ENCODE peak calls at places on chromosomes 3 and 15, in eight cellular contexts. D is osteoblast; S is epithelial cell of esophagus; X is coronary artery; F is CD4-positive, alpha-beta memory T cell; R is retinal pigment epithelial cell; V is stomach; N is brain microvascular endothelial cell. G is an unnamed sample.

GRCh38 chr3:101303089-101303731 is 17.2 kb downstream of the IMPG2 start:
- DNase-seq in V (no peak), D (no peak), S (peak; percentile 84), F (no peak), X (no peak), N (no peak), R (no peak), G (peak; percentile 9)

GRCh38 chr3:195921334-195921771 is 13.0 kb upstream of the TNK2 start:
- DNase-seq in R (no peak), D (no peak), N (no peak), V (no peak), F (no peak), X (no peak), S (peak; percentile 54), G (no peak)

GRCh38 chr15:74869726-74870407 is 3.3 kb downstream of the SCAMP2 start:
- DNase-seq in F (no peak), N (no peak), R (no peak), X (peak; percentile 81), S (no peak), V (peak; percentile 62), D (no peak), G (peak; percentile 89)

GRCh38 chr3:158160958-158161357 is 51.1 kb downstream of the RSRC1 start:
- DNase-seq in F (no peak), V (no peak), S (peak; percentile 95), R (no peak), N (peak; percentile 49), X (no peak), D (peak; percentile 13), G (no peak)

GRCh38 chr3:124659175-124659574 is 71.1 kb upstream of the UMPS start:
- DNase-seq in R (no peak), D (no peak), F (no peak), V (no peak), S (no peak), N (no peak), X (no peak), G (no peak)

GRCh38 chr15:41985236-41986160 is 13.1 kb upstream of the EHD4 start:
- DNase-seq in X (peak; percentile 64), N (no peak), F (no peak), V (peak; percentile 11), S (no peak), D (peak; percentile 39), R (no peak), G (no peak)

GRCh38 chr15:90912770-90913075 is 9.6 kb downstream of the MAN2A2 start:
- DNase-seq in S (no peak), V (no peak), F (no peak), N (no peak), X (no peak), D (no peak), R (no peak), G (no peak)

GRCh38 chr15:43469867-43470266 is 23.1 kb downstream of the TP53BP1 start:
- DNase-seq in D (peak; percentile 81), F (no peak), X (no peak), N (peak; percentile 37), V (no peak), S (peak; percentile 42), R (no peak), G (no peak)

GRCh38 chr15:78995921-78996780 is 51.3 kb upstream of the CTSH start:
- DNase-seq in S (no peak), N (no peak), F (no peak), X (no peak), R (no peak), D (peak; percentile 50), V (no peak), G (no peak)

GRCh38 chr3:124859025-124859424 is 28.1 kb downstream of the ITGB5 start:
- DNase-seq in X (no peak), N (peak; percentile 90), D (peak; percentile 80), S (peak; percentile 39), R (no peak), F (no peak), V (no peak), G (no peak)

GRCh38 chr3:178982138-178982537 is 89.5 kb downstream of the ZMAT3 start:
- DNase-seq in D (no peak), V (no peak), F (no peak), X (no peak), N (no peak), R (no peak), S (peak; percentile 73), G (no peak)

GRCh38 chr3:31343075-31343474 is 189.7 kb upstream of the STT3B start:
- DNase-seq in S (no peak), X (no peak), F (no peak), D (peak; percentile 58), V (no peak), R (no peak), N (no peak), G (no peak)

GRCh38 chr3:44883999-44884431 is 9.6 kb downstream of the TGM4 start:
- DNase-seq in F (no peak), V (no peak), R (peak; percentile 79), S (peak; percentile 93), N (peak; percentile 94), D (peak; percentile 87), X (peak; percentile 46), G (no peak)

GRCh38 chr3:60809857-60810256 is 441.4 kb downstream of the FHIT start:
- DNase-seq in V (no peak), S (peak; percentile 92), N (no peak), X (no peak), F (no peak), R (peak; percentile 72), D (no peak), G (peak; percentile 4)

GRCh38 chr15:81171286-81171685 is 25.4 kb upstream of the IL16 start:
- DNase-seq in S (no peak), R (no peak), X (no peak), N (no peak), F (no peak), D (no peak), V (no peak), G (no peak)

GRCh38 chr3:72665103-72665502 is 183.1 kb downstream of the SHQ1 start:
- DNase-seq in D (no peak), N (no peak), F (no peak), X (no peak), R (no peak), V (no peak), S (no peak), G (no peak)

GRCh38 chr15:73704869-73705645 is 20.9 kb downstream of the CD276 start:
- DNase-seq in N (peak; percentile 28), S (peak; percentile 69), D (peak; percentile 88), X (no peak), V (peak; percentile 67), F (peak; percentile 48), R (no peak), G (peak; percentile 74)

GRCh38 chr3:32946973-32947372 is 4.5 kb upstream of the CCR4 start:
- DNase-seq in R (no peak), N (no peak), F (no peak), X (no peak), S (no peak), D (no peak), V (no peak), G (no peak)

GRCh38 chr15:90882781-90883525 is 1.4 kb upstream of the FES start:
- DNase-seq in X (no peak), N (no peak), D (peak; percentile 70), F (no peak), V (no peak), S (no peak), R (no peak), G (no peak)

GRCh38 chr3:184642623-184643308 is 69.1 kb downstream of the MAGEF1 start:
- DNase-seq in S (no peak), N (no peak), V (no peak), X (no peak), R (no peak), F (no peak), D (peak; percentile 57), G (no peak)

GRCh38 chr15:29910068-29910467 is 87.8 kb upstream of the TJP1 start:
- DNase-seq in V (no peak), S (no peak), X (no peak), F (no peak), N (no peak), R (no peak), D (no peak), G (peak; percentile 31)

GRCh38 chr15:26449296-26449695 is 323.6 kb downstream of the GABRB3 start:
- DNase-seq in S (peak; percentile 66), R (peak; percentile 55), N (no peak), V (no peak), D (no peak), F (no peak), X (no peak), G (no peak)

GRCh38 chr3:71423151-71423906 is 160.2 kb downstream of the FOXP1 start:
- DNase-seq in S (peak; percentile 99), N (no peak), D (no peak), X (no peak), V (no peak), F (no peak), R (no peak), G (peak; percentile 45)

GRCh38 chr3:188453431-188454384 is 299.8 kb downstream of the LPP start:
- DNase-seq in V (no peak), F (no peak), D (no peak), N (no peak), S (no peak), R (no peak), X (no peak), G (no peak)
- H3K4me3 ChIP-seq in V (no peak overlapping the region), F (no peak overlapping the region), D (no peak overlapping the region), N (no peak overlapping the region), S (no peak overlapping the region), R (no peak overlapping the region), X (no peak overlapping the region), G (no peak overlapping the region)

GRCh38 chr3:145898487-145898886 is 262.5 kb downstream of the PLOD2 start:
- DNase-seq in N (peak; percentile 20), F (no peak), X (no peak), V (no peak), S (no peak), D (no peak), R (no peak), G (no peak)
- H3K4me3 ChIP-seq in N (no peak overlapping the region), F (no peak overlapping the region), X (peak overlapping the region; percentile 56), V (no peak overlapping the region), S (no peak overlapping the region), D (peak overlapping the region; percentile 66), R (no peak overlapping the region), G (no peak overlapping the region)

GRCh38 chr3:9088431-9089353 is 125.4 kb upstream of the RAD18 start:
- DNase-seq in F (no peak), N (no peak), V (peak; percentile 75), S (peak; percentile 78), R (peak; percentile 21), D (no peak), X (no peak), G (peak; percentile 64)
- H3K4me3 ChIP-seq in F (no peak overlapping the region), N (no peak overlapping the region), V (no peak overlapping the region), S (no peak overlapping the region), R (no peak overlapping the region), D (no peak overlapping the region), X (peak overlapping the region; percentile 39), G (no peak overlapping the region)

DNA sequence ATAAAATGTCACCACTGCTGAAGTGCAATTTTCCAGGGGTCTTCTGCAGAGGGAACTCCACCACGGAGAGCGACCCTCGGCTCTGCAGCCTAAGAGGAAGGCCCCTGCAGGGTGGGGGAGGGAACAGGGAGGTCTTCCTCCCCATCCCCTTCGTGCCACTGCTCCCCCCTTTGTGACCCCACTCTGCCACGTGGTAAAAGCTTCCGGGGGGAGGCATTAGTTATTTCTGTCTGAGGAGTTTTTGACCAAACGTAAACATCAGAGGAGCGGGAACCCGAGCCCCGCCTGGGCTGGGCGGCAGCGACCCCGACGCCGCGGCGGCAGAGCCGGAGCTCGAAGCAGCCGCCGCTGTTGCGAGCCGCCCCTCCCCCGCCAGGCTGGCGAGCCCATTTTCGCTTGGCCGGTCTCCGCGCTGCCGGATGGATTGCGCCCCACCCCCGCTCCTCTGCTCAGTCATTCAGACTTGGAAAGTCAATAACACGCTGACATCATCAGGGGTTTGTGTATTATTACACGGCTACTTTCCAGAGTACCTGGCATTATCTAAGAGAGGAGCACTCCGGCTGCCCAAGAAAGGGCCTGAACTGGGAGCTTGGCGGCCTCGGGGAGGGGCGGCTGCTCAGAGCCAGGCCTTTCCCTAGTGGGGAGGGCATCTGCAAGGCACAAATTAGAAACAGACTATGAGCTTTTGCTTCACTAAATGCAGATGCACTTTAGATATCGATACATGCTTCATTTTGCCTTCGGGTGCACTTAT is 162.5 kb upstream of the TBL1XR1 start:
- DNase-seq in R (peak; percentile 97), X (peak; percentile 96), S (peak; percentile 99), F (peak; percentile 96), D (peak; percentile 96), N (peak; percentile 98), V (peak; percentile 96), G (peak; percentile 99)
- H3K4me3 ChIP-seq in R (peak overlapping the region; percentile 28), X (peak overlapping the region; percentile 63), S (peak overlapping the region; percentile 32), F (peak overlapping the region; percentile 65), D (peak overlapping the region; percentile 61), N (peak overlapping the region; percentile 13), V (peak overlapping the region; percentile 37), G (no peak overlapping the region)

G was measured in small intestine.